ENCODE peak calls at places on chromosomes 11 and 22, in six cellular contexts. One of them, this sample, is unnamed.

GRCh38 chr11:118791961-118792578 is 1.1 kb upstream of the DDX6 start:
- DNase-seq in HL-60: no peak
- DNase-seq in endothelial cell of umbilical vein: no peak
- DNase-seq in GM12892: peak
- DNase-seq in SK-N-SH: peak
- DNase-seq in stomach: peak
- DNase-seq in this sample: peak

GRCh38 chr11:1970956-1971355 is 23.8 kb downstream of the MRPL23 start:
- DNase-seq in endothelial cell of umbilical vein: no peak
- DNase-seq in GM12892: no peak
- DNase-seq in SK-N-SH: no peak
- DNase-seq in HL-60: no peak
- DNase-seq in stomach: no peak
- DNase-seq in this sample: peak

GRCh38 chr11:118071416-118072030 is 5.4 kb upstream of the TMPRSS4 start:
- DNase-seq in GM12892: no peak
- DNase-seq in SK-N-SH: no peak
- DNase-seq in endothelial cell of umbilical vein: no peak
- DNase-seq in stomach: no peak
- DNase-seq in HL-60: no peak
- DNase-seq in this sample: no peak

GRCh38 chr11:73978576-73979086 is 4.0 kb downstream of the UCP2 start:
- DNase-seq in HL-60: peak
- DNase-seq in SK-N-SH: no peak
- DNase-seq in endothelial cell of umbilical vein: no peak
- DNase-seq in stomach: no peak
- DNase-seq in GM12892: no peak
- DNase-seq in this sample: no peak

GRCh38 chr11:73539506-73540084 is 58.3 kb downstream of the FAM168A start:
- DNase-seq in SK-N-SH: peak
- DNase-seq in HL-60: no peak
- DNase-seq in stomach: no peak
- DNase-seq in endothelial cell of umbilical vein: no peak
- DNase-seq in GM12892: no peak
- DNase-seq in this sample: no peak

GRCh38 chr11:65446446-65447277 is 24.1 kb downstream of the NEAT1 start:
- DNase-seq in GM12892: no peak
- DNase-seq in endothelial cell of umbilical vein: peak
- DNase-seq in HL-60: no peak
- DNase-seq in SK-N-SH: no peak
- DNase-seq in stomach: peak
- DNase-seq in this sample: peak

GRCh38 chr22:22357024-22357868 is 112.7 kb downstream of the VPREB1 start:
- DNase-seq in endothelial cell of umbilical vein: peak
- DNase-seq in GM12892: peak
- DNase-seq in HL-60: peak
- DNase-seq in stomach: peak
- DNase-seq in SK-N-SH: peak
- DNase-seq in this sample: peak

GRCh38 chr11:64210301-64211020 is 3.9 kb downstream of the FERMT3 start:
- DNase-seq in GM12892: no peak
- DNase-seq in stomach: no peak
- DNase-seq in HL-60: no peak
- DNase-seq in SK-N-SH: peak
- DNase-seq in endothelial cell of umbilical vein: no peak
- DNase-seq in this sample: no peak

GRCh38 chr22:22395230-22395629 is 113.3 kb downstream of the ZNF280B start:
- DNase-seq in GM12892: no peak
- DNase-seq in HL-60: no peak
- DNase-seq in endothelial cell of umbilical vein: no peak
- DNase-seq in stomach: no peak
- DNase-seq in SK-N-SH: no peak
- DNase-seq in this sample: no peak

GRCh38 chr11:8040921-8041285 is 40.1 kb upstream of the TUB start:
- DNase-seq in stomach: no peak
- DNase-seq in GM12892: no peak
- DNase-seq in endothelial cell of umbilical vein: no peak
- DNase-seq in HL-60: no peak
- DNase-seq in SK-N-SH: no peak
- DNase-seq in this sample: no peak

GRCh38 chr11:8084352-8084751 is 3.3 kb downstream of the TUB start:
- DNase-seq in HL-60: no peak
- DNase-seq in SK-N-SH: no peak
- DNase-seq in GM12892: no peak
- DNase-seq in endothelial cell of umbilical vein: no peak
- DNase-seq in stomach: no peak
- DNase-seq in this sample: no peak

GRCh38 chr22:45336971-45337431 is 27.3 kb downstream of the FAM118A start:
- DNase-seq in SK-N-SH: no peak
- DNase-seq in endothelial cell of umbilical vein: peak
- DNase-seq in stomach: peak
- DNase-seq in HL-60: no peak
- DNase-seq in GM12892: no peak
- DNase-seq in this sample: peak

GRCh38 chr22:45334068-45334467 is 24.3 kb downstream of the FAM118A start:
- DNase-seq in SK-N-SH: no peak
- DNase-seq in endothelial cell of umbilical vein: no peak
- DNase-seq in GM12892: no peak
- DNase-seq in HL-60: no peak
- DNase-seq in stomach: no peak
- DNase-seq in this sample: no peak

GRCh38 chr22:45334528-45334927 is 24.8 kb downstream of the FAM118A start:
- DNase-seq in GM12892: no peak
- DNase-seq in stomach: no peak
- DNase-seq in HL-60: no peak
- DNase-seq in SK-N-SH: no peak
- DNase-seq in endothelial cell of umbilical vein: no peak
- DNase-seq in this sample: no peak

GRCh38 chr22:45335854-45336492 is 26.2 kb downstream of the FAM118A start:
- DNase-seq in SK-N-SH: no peak
- DNase-seq in stomach: no peak
- DNase-seq in HL-60: no peak
- DNase-seq in GM12892: no peak
- DNase-seq in endothelial cell of umbilical vein: peak
- DNase-seq in this sample: no peak

GRCh38 chr22:45335021-45335818 is 25.5 kb downstream of the FAM118A start:
- DNase-seq in stomach: no peak
- DNase-seq in HL-60: no peak
- DNase-seq in endothelial cell of umbilical vein: peak
- DNase-seq in SK-N-SH: peak
- DNase-seq in GM12892: no peak
- DNase-seq in this sample: no peak
- TF ChIP-seq POLR2AphosphoS5 in stomach: no peak
- TF ChIP-seq POLR2AphosphoS5 in HL-60: no peak
- TF ChIP-seq POLR2AphosphoS5 in endothelial cell of umbilical vein: no peak
- TF ChIP-seq POLR2AphosphoS5 in SK-N-SH: no peak
- TF ChIP-seq POLR2AphosphoS5 in GM12892: no peak
- TF ChIP-seq POLR2AphosphoS5 in this sample: no peak

DNA sequence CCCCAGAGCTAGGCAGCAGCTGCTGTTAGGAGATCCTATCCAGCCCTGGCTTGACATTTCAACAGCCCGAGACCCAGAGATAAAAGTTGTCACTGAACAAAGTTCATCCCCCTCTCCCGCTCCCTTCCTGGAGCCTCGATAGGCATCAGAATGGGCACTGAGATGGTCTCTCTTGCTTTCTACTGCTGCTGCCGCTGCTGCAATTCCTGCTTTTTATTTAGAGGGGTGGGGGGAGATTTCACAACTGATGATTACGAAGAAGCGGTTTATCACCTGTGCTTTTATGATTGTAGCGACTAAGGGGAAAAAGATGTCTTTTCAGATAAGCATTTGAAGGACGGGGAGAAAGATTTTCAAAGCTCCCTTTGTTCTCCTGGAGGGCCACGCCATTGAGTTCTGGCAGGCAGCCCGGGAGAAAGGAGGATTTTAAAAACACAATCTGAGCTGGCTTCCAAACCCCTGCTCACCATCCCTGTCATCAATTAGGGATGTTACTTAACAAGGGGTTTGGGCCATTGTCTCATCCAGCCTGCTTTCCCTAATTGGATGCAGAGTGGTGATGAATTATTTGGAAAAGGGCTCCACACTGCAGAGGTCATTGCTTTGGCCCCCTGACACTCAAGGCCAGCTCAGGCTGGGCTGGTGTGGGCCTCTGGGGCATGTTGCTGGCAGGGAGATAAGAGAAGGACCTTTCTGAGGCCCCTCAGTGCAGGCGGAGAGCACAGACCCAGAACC is 344.7 kb downstream of the BUD13 start:
- DNase-seq in stomach: no peak
- DNase-seq in endothelial cell of umbilical vein: peak
- DNase-seq in GM12892: no peak
- DNase-seq in HL-60: no peak
- DNase-seq in SK-N-SH: peak
- DNase-seq in this sample: no peak
- TF ChIP-seq POLR2AphosphoS5 in stomach: no peak
- TF ChIP-seq POLR2AphosphoS5 in endothelial cell of umbilical vein: no peak
- TF ChIP-seq POLR2AphosphoS5 in GM12892: no peak
- TF ChIP-seq POLR2AphosphoS5 in HL-60: no peak
- TF ChIP-seq POLR2AphosphoS5 in SK-N-SH: peak
- TF ChIP-seq POLR2AphosphoS5 in this sample: no peak

DNA sequence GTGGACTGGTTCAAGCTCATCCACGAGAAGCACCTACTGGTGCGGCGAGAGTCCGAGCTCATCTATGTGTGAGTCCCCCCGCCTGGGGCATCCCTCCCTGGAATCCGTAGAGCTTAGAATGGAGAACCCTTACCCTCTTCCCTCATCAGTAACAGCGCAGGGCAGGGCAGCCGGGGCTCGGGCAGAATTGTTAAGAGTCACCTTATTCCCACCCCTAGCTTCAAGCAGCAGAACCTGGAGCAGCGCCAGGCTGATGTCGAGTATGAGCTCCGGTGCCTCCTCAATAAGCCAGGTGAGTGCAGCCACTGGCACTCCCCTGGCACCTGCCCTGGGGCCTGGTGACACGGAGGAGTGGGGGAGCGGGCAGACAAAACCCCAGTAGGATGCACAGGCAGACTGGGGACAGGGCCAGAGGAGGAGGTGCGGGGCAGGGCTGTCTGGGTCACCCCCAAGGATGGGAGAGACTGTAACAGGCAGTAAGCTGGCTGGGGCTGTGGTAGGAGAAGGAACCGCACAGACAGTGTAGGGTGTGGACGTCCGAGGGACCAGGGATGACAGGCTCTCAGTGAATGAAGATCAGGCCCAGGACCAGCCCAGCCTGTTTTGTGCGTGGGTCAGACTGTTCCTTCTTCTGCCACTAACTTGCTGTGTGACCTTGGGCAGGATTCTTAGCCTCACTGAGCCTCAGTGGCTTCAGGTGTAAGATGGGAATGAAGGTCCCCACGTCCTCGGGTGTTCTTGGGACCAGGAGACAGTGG is 20.4 kb downstream of the C22orf23 start:
- DNase-seq in stomach: peak
- DNase-seq in GM12892: no peak
- DNase-seq in endothelial cell of umbilical vein: no peak
- DNase-seq in SK-N-SH: no peak
- DNase-seq in HL-60: no peak
- DNase-seq in this sample: no peak
- TF ChIP-seq POLR2AphosphoS5 in stomach: no peak
- TF ChIP-seq POLR2AphosphoS5 in GM12892: no peak
- TF ChIP-seq POLR2AphosphoS5 in endothelial cell of umbilical vein: no peak
- TF ChIP-seq POLR2AphosphoS5 in SK-N-SH: no peak
- TF ChIP-seq POLR2AphosphoS5 in HL-60: no peak
- TF ChIP-seq POLR2AphosphoS5 in this sample: no peak

GRCh38 chr11:93082900-93083299 is 113.4 kb downstream of the MTNR1B start:
- DNase-seq in GM12892: no peak
- DNase-seq in stomach: no peak
- DNase-seq in SK-N-SH: no peak
- DNase-seq in endothelial cell of umbilical vein: no peak
- DNase-seq in HL-60: no peak
- DNase-seq in this sample: no peak
- TF ChIP-seq POLR2AphosphoS5 in GM12892: no peak
- TF ChIP-seq POLR2AphosphoS5 in stomach: no peak
- TF ChIP-seq POLR2AphosphoS5 in SK-N-SH: no peak
- TF ChIP-seq POLR2AphosphoS5 in endothelial cell of umbilical vein: no peak
- TF ChIP-seq POLR2AphosphoS5 in HL-60: no peak
- TF ChIP-seq POLR2AphosphoS5 in this sample: no peak

GRCh38 chr22:33053323-33053722 is 4.9 kb downstream of the SYN3 start:
- DNase-seq in endothelial cell of umbilical vein: no peak
- DNase-seq in HL-60: no peak
- DNase-seq in stomach: no peak
- DNase-seq in SK-N-SH: no peak
- DNase-seq in GM12892: no peak
- DNase-seq in this sample: no peak

GRCh38 chr22:33051960-33052839 is 6.0 kb downstream of the SYN3 start:
- DNase-seq in endothelial cell of umbilical vein: no peak
- DNase-seq in HL-60: no peak
- DNase-seq in stomach: no peak
- DNase-seq in GM12892: no peak
- DNase-seq in SK-N-SH: peak
- DNase-seq in this sample: no peak

GRCh38 chr22:33047744-33048143 is 10.4 kb downstream of the SYN3 start:
- DNase-seq in stomach: no peak
- DNase-seq in GM12892: no peak
- DNase-seq in endothelial cell of umbilical vein: no peak
- DNase-seq in HL-60: no peak
- DNase-seq in SK-N-SH: no peak
- DNase-seq in this sample: no peak

GRCh38 chr22:33049125-33049729 is 9.0 kb downstream of the SYN3 start:
- DNase-seq in endothelial cell of umbilical vein: peak
- DNase-seq in stomach: peak
- DNase-seq in HL-60: peak
- DNase-seq in SK-N-SH: peak
- DNase-seq in GM12892: peak
- DNase-seq in this sample: peak

GRCh38 chr22:33050614-33051230 is 7.5 kb downstream of the SYN3 start:
- DNase-seq in HL-60: no peak
- DNase-seq in stomach: no peak
- DNase-seq in endothelial cell of umbilical vein: no peak
- DNase-seq in GM12892: no peak
- DNase-seq in SK-N-SH: no peak
- DNase-seq in this sample: peak
- TF ChIP-seq POLR2AphosphoS5 in HL-60: no peak
- TF ChIP-seq POLR2AphosphoS5 in stomach: no peak
- TF ChIP-seq POLR2AphosphoS5 in endothelial cell of umbilical vein: no peak
- TF ChIP-seq POLR2AphosphoS5 in GM12892: no peak
- TF ChIP-seq POLR2AphosphoS5 in SK-N-SH: no peak
- TF ChIP-seq POLR2AphosphoS5 in this sample: no peak